ENCODE peak calls at places on chromosomes 12 and 14, in nine cellular contexts. S is suprapubic skin, H is lower lobe of right lung, M is tibial artery, D is tibial nerve, V is RWPE2, Q is HFF-Myc, A is cardiac fibroblast, P is MCF 10A. L is an unnamed sample.

GRCh38 chr14:60092516-60092915 is 793 bp downstream of the PCNX4 start:
- DNase-seq in D (no peak), S (no peak), P (peak), Q (no peak), M (no peak), V (no peak), H (no peak), A (peak), L (no peak)

GRCh38 chr12:44827832-44828438 is 48.2 kb downstream of the NELL2 start:
- DNase-seq in V (no peak), H (no peak), M (no peak), A (no peak), P (no peak), D (no peak), S (no peak), Q (no peak), L (no peak)

GRCh38 chr14:102513899-102514772 is 4.6 kb upstream of the ANKRD9 start:
- DNase-seq in P (no peak), H (no peak), D (no peak), V (peak), A (no peak), M (no peak), S (no peak), Q (no peak), L (no peak)

GRCh38 chr12:181921-182320 is 32.0 kb downstream of the SLC6A12 start:
- DNase-seq in Q (no peak), A (no peak), S (no peak), H (peak), D (no peak), M (no peak), P (no peak), V (no peak), L (no peak)

GRCh38 chr14:50985124-50985815 is 41.0 kb upstream of the PYGL start:
- DNase-seq in H (no peak), V (no peak), S (no peak), D (no peak), M (no peak), Q (no peak), A (no peak), P (no peak), L (no peak)

GRCh38 chr12:11633968-11634367 is 15.5 kb upstream of the ETV6 start:
- DNase-seq in H (no peak), A (no peak), P (no peak), S (no peak), Q (no peak), V (no peak), M (no peak), D (no peak), L (peak)

GRCh38 chr14:103529383-103530365 is 678 bp downstream of the TRMT61A start:
- DNase-seq in H (no peak), M (no peak), V (no peak), A (no peak), Q (no peak), D (no peak), S (no peak), P (no peak), L (no peak)

GRCh38 chr12:75844985-75845384 is 186.6 kb downstream of the PHLDA1 start:
- DNase-seq in S (no peak), H (no peak), M (no peak), A (peak), Q (no peak), D (no peak), V (no peak), P (no peak), L (no peak)

GRCh38 chr12:120820885-120821510 is 83.2 kb downstream of the SPPL3 start:
- DNase-seq in Q (no peak), P (no peak), H (no peak), S (no peak), M (no peak), A (no peak), D (no peak), V (no peak), L (no peak)

GRCh38 chr12:110224379-110225304 is 56.4 kb upstream of the ATP2A2 start:
- DNase-seq in M (peak), H (no peak), D (no peak), P (peak), Q (peak), A (peak), S (no peak), V (no peak), L (peak)
- TF ChIP-seq CTCF in M (peak), H (peak), D (peak), P (peak), Q (peak), A (peak), S (peak), V (peak), L (peak)

DNA sequence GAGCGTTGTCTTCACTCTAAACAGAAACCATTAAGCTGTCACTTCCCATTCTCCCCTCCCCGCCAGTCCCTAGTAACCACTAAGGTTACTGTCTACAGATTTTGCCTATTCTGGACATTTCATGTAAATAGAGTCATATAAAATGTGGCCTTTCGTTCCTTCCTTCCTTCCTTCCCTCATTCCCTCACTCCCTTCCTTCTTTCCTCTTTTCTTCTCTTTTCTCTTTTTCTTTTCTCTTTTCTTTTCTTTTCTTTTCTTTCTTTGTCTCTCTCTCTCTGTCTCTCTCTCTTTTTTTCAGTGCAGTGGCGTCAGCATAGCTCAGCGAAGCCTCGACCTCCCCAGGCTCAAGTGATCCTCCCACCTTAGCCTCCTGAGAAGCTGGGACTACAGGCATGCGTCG is 37.8 kb downstream of the HCAR2 start:
- DNase-seq in H (no peak), D (no peak), Q (no peak), S (no peak), A (no peak), P (no peak), V (no peak), M (no peak), L (no peak)
- TF ChIP-seq CTCF in H (no peak), D (no peak), Q (no peak), S (no peak), A (no peak), P (no peak), V (no peak), M (no peak), L (no peak)

DNA sequence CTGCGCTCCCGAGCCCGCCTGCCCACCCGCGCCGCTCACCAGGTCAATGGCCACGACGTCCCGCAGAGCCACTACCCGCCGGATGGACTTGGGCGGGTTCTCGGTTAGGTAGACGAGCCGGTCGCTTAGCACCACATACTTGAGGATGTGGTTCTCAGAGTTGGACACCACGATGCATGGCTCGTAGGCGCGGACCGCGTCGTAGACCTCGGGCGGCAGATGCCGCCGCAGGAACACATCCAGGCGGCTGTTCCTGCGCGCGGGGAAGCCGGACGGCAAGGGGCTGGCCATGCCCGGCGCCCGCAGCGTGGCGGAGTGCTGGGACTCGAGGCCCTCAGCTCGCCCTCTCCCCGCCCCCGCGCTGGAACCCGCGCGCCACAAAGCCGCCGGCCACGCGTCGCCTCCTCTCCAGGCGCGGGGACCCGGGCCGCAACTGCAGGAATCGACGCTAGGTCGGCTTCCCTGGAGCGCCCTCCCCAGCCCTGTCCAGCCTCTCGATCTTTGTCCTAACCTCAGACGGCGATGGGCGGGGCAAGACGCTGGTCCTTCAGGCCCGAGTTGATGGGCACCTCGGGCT is at the start of gene C12orf56:
- DNase-seq in Q (no peak), H (no peak), V (no peak), A (peak), M (no peak), P (no peak), D (no peak), S (no peak), L (no peak)
- TF ChIP-seq CTCF in Q (no peak), H (no peak), V (no peak), A (no peak), M (no peak), P (no peak), D (no peak), S (no peak), L (peak)

GRCh38 chr12:1662761-1663439 is 28.0 kb upstream of the ADIPOR2 start:
- DNase-seq in H (peak), P (no peak), S (no peak), D (no peak), A (peak), Q (no peak), M (no peak), V (peak), L (no peak)
- TF ChIP-seq CTCF in H (peak), P (no peak), S (peak), D (no peak), A (peak), Q (peak), M (no peak), V (no peak), L (peak)

GRCh38 chr12:107929436-107929835 is 154.9 kb downstream of the ASCL4 start:
- DNase-seq in P (peak), S (no peak), V (no peak), Q (peak), D (no peak), A (peak), H (no peak), M (no peak), L (no peak)
- TF ChIP-seq CTCF in P (no peak), S (no peak), V (peak), Q (peak), D (peak), A (no peak), H (no peak), M (no peak), L (no peak)

GRCh38 chr14:74302160-74302628 is 540 bp downstream of the ABCD4 start:
- DNase-seq in M (no peak), A (peak), D (no peak), Q (no peak), V (no peak), P (peak), S (no peak), H (no peak), L (no peak)
- TF ChIP-seq CTCF in M (no peak), A (peak), D (peak), Q (peak), V (no peak), P (peak), S (peak), H (peak), L (peak)

DNA sequence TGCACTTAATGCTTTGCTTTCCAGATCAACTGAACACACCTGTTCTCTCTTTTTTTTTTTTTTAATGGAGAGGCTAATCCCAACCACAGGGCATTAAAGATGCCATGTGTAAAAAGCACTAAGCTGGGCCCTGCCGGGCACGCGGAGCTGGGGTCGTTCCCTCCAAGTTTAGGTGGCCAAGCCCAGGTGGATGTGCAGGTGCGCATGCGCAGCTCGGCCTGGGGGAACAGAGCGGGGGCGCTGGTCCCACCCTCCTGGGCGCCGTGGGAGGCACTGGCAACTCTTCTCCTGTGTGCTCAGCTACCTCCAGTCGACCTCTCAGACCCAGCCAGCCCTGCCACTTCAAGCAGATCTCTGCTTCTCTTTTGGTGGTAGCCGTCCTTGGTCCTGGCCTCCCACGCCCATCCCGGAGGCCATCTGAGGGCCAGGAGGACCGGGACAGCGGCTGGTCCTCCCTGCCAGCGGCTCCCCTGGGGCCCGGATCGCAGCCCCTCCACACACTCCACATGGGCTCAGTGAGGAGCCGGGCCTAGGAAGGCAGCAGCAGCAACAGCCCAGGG is 679.3 kb downstream of the BCL11B start:
- DNase-seq in H (no peak), S (no peak), Q (no peak), M (no peak), P (no peak), D (no peak), A (no peak), V (no peak), L (no peak)
- TF ChIP-seq CTCF in H (no peak), S (no peak), Q (no peak), M (no peak), P (no peak), D (no peak), A (no peak), V (no peak), L (no peak)